ENCODE peak calls at places on chromosome 15, in ten cellular contexts. C is RWPE1; N is GM13976; J is neural progenitor cell; Z is CD4-positive, alpha-beta T cell; T is thyroid gland; D is PC-3; X is OCI-LY7; Q is choroid plexus epithelial cell; K is fibroblast of pulmonary artery. V is an unnamed sample.

GRCh38 chr15:70855764-70856163 is 1.8 kb upstream of the LARP6 start:
- DNase-seq in C (no peak), N (no peak), J (no peak), Z (no peak), T (no peak), D (no peak), X (no peak), Q (no peak), K (no peak), V (no peak)

GRCh38 chr15:70094690-70095311 is 2.9 kb downstream of the TLE3 start:
- DNase-seq in C (no peak), N (no peak), J (no peak), Z (no peak), T (peak; percentile 79), D (no peak), X (no peak), Q (peak; percentile 51), K (peak; percentile 31), V (no peak)

GRCh38 chr15:52649686-52650085 is 29.5 kb downstream of the ATOSA start:
- DNase-seq in C (no peak), N (no peak), J (no peak), Z (no peak), T (no peak), D (no peak), X (no peak), Q (no peak), K (peak; percentile 51), V (no peak)

GRCh38 chr15:96495386-96495785 is 164.9 kb downstream of the NR2F2 start:
- DNase-seq in C (no peak), N (no peak), J (no peak), Z (no peak), T (no peak), D (no peak), X (no peak), Q (no peak), K (no peak), V (no peak)

GRCh38 chr15:89531796-89532537 is 35.6 kb upstream of the RHCG start:
- DNase-seq in C (no peak), N (no peak), J (no peak), Z (no peak), T (no peak), D (peak; percentile 33), X (no peak), Q (peak; percentile 27), K (no peak), V (no peak)

GRCh38 chr15:60392986-60393811 is 4.6 kb downstream of the ANXA2 start:
- DNase-seq in C (peak; percentile 93), N (no peak), J (no peak), Z (no peak), T (peak; percentile 67), D (peak; percentile 97), X (no peak), Q (peak; percentile 98), K (peak; percentile 98), V (peak; percentile 99)

GRCh38 chr15:89090791-89091666 is 2.8 kb downstream of the ABHD2 start:
- DNase-seq in C (peak; percentile 66), N (peak; percentile 32), J (no peak), Z (peak; percentile 45), T (peak; percentile 22), D (peak; percentile 83), X (peak; percentile 30), Q (peak; percentile 66), K (peak; percentile 81), V (peak; percentile 82)

GRCh38 chr15:101765772-101766456 is 37.4 kb upstream of the OR4F6 start:
- DNase-seq in C (no peak), N (peak; percentile 24), J (no peak), Z (no peak), T (no peak), D (no peak), X (no peak), Q (no peak), K (no peak), V (no peak)

GRCh38 chr15:92819312-92820232 is 80.6 kb upstream of the CHD2 start:
- DNase-seq in C (no peak), N (no peak), J (no peak), Z (no peak), T (no peak), D (peak; percentile 38), X (no peak), Q (peak; percentile 22), K (no peak), V (no peak)

GRCh38 chr15:23073890-23074631 is 34.7 kb upstream of the TUBGCP5 start:
- DNase-seq in C (peak; percentile 22), N (no peak), J (no peak), Z (no peak), T (peak; percentile 79), D (peak; percentile 57), X (no peak), Q (peak; percentile 4), K (no peak), V (no peak)

GRCh38 chr15:72722071-72722696 is 36.2 kb downstream of the BBS4 start:
- DNase-seq in C (peak; percentile 52), N (peak; percentile 47), J (peak; percentile 78), Z (peak; percentile 66), T (peak; percentile 62), D (peak; percentile 72), X (peak; percentile 69), Q (peak; percentile 88), K (peak; percentile 87), V (peak; percentile 64)
- TF ChIP-seq CTCF in C (peak; percentile 81), N (peak; percentile 84), J (peak; percentile 84), Z (peak; percentile 92), T (no peak), D (peak; percentile 86), X (peak; percentile 96), Q (peak; percentile 89), K (peak; percentile 82), V (peak; percentile 90)

DNA sequence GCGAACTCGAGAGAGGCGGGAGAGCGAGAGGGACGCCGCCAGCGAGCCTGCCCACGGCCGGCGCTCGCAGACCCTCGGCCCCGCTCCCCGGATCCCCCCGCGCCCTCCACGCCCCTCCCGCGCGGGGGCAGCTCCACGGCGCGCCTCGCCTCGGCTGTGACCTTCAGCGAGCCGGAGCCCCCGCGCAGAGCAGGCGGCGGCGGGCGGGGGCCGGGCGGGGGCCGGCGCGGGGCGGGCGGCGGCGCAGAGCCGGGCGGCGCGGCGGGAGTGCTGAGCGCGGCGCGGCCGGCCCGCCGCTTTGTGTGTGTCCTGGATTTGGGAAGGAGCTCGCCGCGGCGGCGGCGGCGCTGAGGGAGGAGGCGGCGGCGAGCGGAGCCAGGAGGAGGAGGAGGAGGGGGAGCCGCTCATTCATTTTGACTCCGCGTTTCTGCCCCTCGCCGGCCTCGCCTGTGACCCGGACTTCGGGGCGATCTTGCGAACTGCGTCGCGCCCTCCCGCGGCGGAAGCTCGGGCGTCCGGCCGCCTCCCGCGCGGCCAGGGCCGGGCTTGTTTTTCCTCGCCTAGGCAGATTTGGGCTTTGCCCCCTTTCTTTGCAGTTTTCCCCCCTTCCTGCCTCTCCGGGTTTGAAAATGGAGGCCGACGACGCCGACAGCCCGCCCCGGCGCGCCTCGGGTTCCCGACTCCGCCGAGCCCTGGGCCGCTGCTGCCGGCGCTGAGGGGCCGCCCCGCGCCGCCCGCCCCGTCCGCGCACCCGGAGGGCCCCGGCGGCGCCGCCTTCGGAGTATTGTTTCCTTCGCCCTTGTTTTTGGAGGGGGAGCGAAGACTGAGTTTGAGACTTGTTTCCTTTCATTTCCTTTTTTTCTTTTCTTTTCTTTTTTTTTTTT is 557 bp downstream of the IGF1R start:
- DNase-seq in C (no peak), N (peak; percentile 62), J (peak; percentile 93), Z (peak; percentile 22), T (peak; percentile 53), D (peak; percentile 26), X (peak; percentile 71), Q (peak; percentile 47), K (peak; percentile 55), V (peak; percentile 30)
- TF ChIP-seq CTCF in C (peak; percentile 15), N (no peak), J (no peak), Z (no peak), T (no peak), D (no peak), X (no peak), Q (no peak), K (no peak), V (peak; percentile 32)

GRCh38 chr15:100653608-100654007 is 51.2 kb downstream of the ASB7 start:
- DNase-seq in C (no peak), N (no peak), J (no peak), Z (no peak), T (no peak), D (no peak), X (no peak), Q (no peak), K (no peak), V (no peak)

GRCh38 chr15:100651253-100651652 is 48.9 kb downstream of the ASB7 start:
- DNase-seq in C (no peak), N (no peak), J (no peak), Z (no peak), T (no peak), D (peak; percentile 16), X (no peak), Q (no peak), K (peak; percentile 26), V (peak; percentile 39)

DNA sequence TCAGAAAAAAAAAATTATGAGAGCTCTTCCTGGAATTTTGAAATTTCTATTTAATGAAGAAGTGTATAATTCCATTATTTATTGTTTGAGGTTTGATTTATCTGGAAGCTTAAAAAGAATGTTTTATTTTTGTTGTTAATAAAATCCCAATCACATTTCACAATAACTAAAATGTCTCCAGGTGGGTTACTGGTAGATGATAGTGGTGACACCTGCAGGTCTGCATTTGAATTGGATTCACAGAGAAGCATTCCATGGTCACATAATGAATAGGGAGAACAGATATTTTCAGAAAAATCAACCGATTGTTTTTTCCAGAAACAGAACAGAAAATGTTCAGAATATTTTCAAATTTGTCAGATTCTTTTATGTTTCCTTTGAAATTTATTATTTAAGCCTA is 48.3 kb downstream of the ASB7 start:
- DNase-seq in C (peak; percentile 47), N (no peak), J (no peak), Z (no peak), T (no peak), D (peak; percentile 46), X (peak; percentile 11), Q (no peak), K (no peak), V (no peak)
- TF ChIP-seq CTCF in C (peak; percentile 54), N (no peak), J (peak; percentile 26), Z (no peak), T (no peak), D (peak; percentile 59), X (peak; percentile 70), Q (no peak), K (no peak), V (peak; percentile 29)

GRCh38 chr15:85312925-85313324 is 67.5 kb upstream of the AKAP13 start:
- DNase-seq in C (no peak), N (no peak), J (no peak), Z (no peak), T (no peak), D (no peak), X (no peak), Q (peak; percentile 96), K (peak; percentile 76), V (peak; percentile 13)
- TF ChIP-seq CTCF in C (no peak), N (no peak), J (no peak), Z (no peak), T (no peak), D (no peak), X (no peak), Q (peak; percentile 62), K (peak; percentile 57), V (peak; percentile 54)

GRCh38 chr15:38853608-38854007 is 289.0 kb upstream of the RASGRP1 start:
- DNase-seq in C (peak; percentile 12), N (no peak), J (peak; percentile 63), Z (peak; percentile 16), T (no peak), D (peak; percentile 36), X (peak; percentile 11), Q (peak; percentile 70), K (peak; percentile 55), V (peak; percentile 33)
- TF ChIP-seq CTCF in C (peak; percentile 5), N (no peak), J (peak; percentile 62), Z (no peak), T (no peak), D (peak; percentile 50), X (peak; percentile 58), Q (peak; percentile 79), K (peak; percentile 57), V (peak; percentile 72)

GRCh38 chr15:57943766-57944165 is 121.7 kb downstream of the ALDH1A2 start:
- DNase-seq in C (no peak), N (no peak), J (no peak), Z (no peak), T (no peak), D (no peak), X (no peak), Q (no peak), K (no peak), V (no peak)
- TF ChIP-seq CTCF in C (no peak), N (no peak), J (peak; percentile 15), Z (no peak), T (no peak), D (no peak), X (no peak), Q (no peak), K (no peak), V (no peak)